ENCODE peak calls at places on chromosome 12, in seven cellular contexts. P is upper lobe of right lung, R is GM12864, C is A549, A is heart right ventricle, F is HFF-Myc, Z is retinal pigment epithelial cell. N is an unnamed sample.

GRCh38 chr12:27343255-27344000 is 10.8 kb downstream of the BMAL2 start:
- DNase-seq in P (no peak), R (no peak), C (peak; percentile 46), A (no peak), F (peak; percentile 32), Z (peak; percentile 66), N (no peak)

GRCh38 chr12:119115296-119115905 is 63.3 kb upstream of the HSPB8 start:
- DNase-seq in P (no peak), R (peak; percentile 5), C (peak; percentile 41), A (peak; percentile 51), F (no peak), Z (no peak), N (peak; percentile 44)

GRCh38 chr12:58529897-58530296 is 390.4 kb downstream of the LRIG3 start:
- DNase-seq in P (no peak), R (no peak), C (no peak), A (no peak), F (peak; percentile 84), Z (peak; percentile 85), N (no peak)

GRCh38 chr12:46442239-46442638 is 69.7 kb upstream of the SLC38A2 start:
- DNase-seq in P (no peak), R (no peak), C (no peak), A (no peak), F (no peak), Z (no peak), N (no peak)

GRCh38 chr12:47808574-47809380 is 10.9 kb downstream of the HDAC7 start:
- DNase-seq in P (no peak), R (no peak), C (peak; percentile 53), A (no peak), F (no peak), Z (no peak), N (peak; percentile 50)

GRCh38 chr12:6828671-6829531 is 694 bp downstream of the P3H3 start:
- DNase-seq in P (no peak), R (no peak), C (no peak), A (peak; percentile 45), F (no peak), Z (no peak), N (no peak)

GRCh38 chr12:82698959-82699358 is 12.3 kb downstream of the TMTC2 start:
- DNase-seq in P (no peak), R (no peak), C (no peak), A (no peak), F (no peak), Z (no peak), N (no peak)

GRCh38 chr12:6376079-6376941 is 947 bp upstream of the SCNN1A start:
- DNase-seq in P (peak; percentile 93), R (no peak), C (peak; percentile 86), A (no peak), F (no peak), Z (peak; percentile 55), N (no peak)

GRCh38 chr12:981176-981828 is 9.7 kb upstream of the ERC1 start:
- DNase-seq in P (no peak), R (no peak), C (no peak), A (no peak), F (no peak), Z (no peak), N (peak; percentile 53)

GRCh38 chr12:12331244-12331771 is 18.7 kb downstream of the MANSC1 start:
- DNase-seq in P (no peak), R (no peak), C (no peak), A (no peak), F (no peak), Z (no peak), N (no peak)

GRCh38 chr12:116718578-116719454 is 19.1 kb downstream of the SPRING1 start:
- DNase-seq in P (no peak), R (no peak), C (no peak), A (no peak), F (no peak), Z (peak; percentile 51), N (no peak)

GRCh38 chr12:95789126-95790024 is 1.2 kb downstream of the NTN4 start:
- DNase-seq in P (peak; percentile 72), R (no peak), C (peak; percentile 50), A (peak; percentile 37), F (no peak), Z (no peak), N (no peak)

GRCh38 chr12:1533205-1533601 is 61.2 kb downstream of the FBXL14 start:
- DNase-seq in P (no peak), R (no peak), C (no peak), A (no peak), F (no peak), Z (no peak), N (peak; percentile 78)

GRCh38 chr12:64160021-64160717 is 61.9 kb downstream of the KICS2 start:
- DNase-seq in P (no peak), R (no peak), C (no peak), A (no peak), F (no peak), Z (no peak), N (no peak)

GRCh38 chr12:607541-608001 is 55.7 kb downstream of the NINJ2 start:
- DNase-seq in P (no peak), R (no peak), C (no peak), A (peak; percentile 91), F (no peak), Z (no peak), N (no peak)

GRCh38 chr12:996881-997280 is 5.9 kb downstream of the ERC1 start:
- DNase-seq in P (no peak), R (no peak), C (no peak), A (no peak), F (no peak), Z (no peak), N (no peak)

GRCh38 chr12:86669010-86669409 is 412.8 kb upstream of the MGAT4C start:
- DNase-seq in P (peak; percentile 30), R (no peak), C (no peak), A (no peak), F (no peak), Z (no peak), N (no peak)

GRCh38 chr12:93387780-93388179 is 10.1 kb downstream of the NUDT4 start:
- DNase-seq in P (no peak), R (no peak), C (no peak), A (no peak), F (no peak), Z (no peak), N (peak; percentile 80)

GRCh38 chr12:123763093-123763492 is 992 bp downstream of the DNAH10 start:
- DNase-seq in P (no peak), R (no peak), C (no peak), A (no peak), F (no peak), Z (no peak), N (no peak)

GRCh38 chr12:3928538-3929220 is 55.5 kb upstream of the PARP11 start:
- DNase-seq in P (no peak), R (no peak), C (no peak), A (no peak), F (peak; percentile 10), Z (no peak), N (peak; percentile 9)

GRCh38 chr12:25648460-25648859 is 95.4 kb upstream of the LMNTD1 start:
- DNase-seq in P (no peak), R (no peak), C (peak; percentile 24), A (peak; percentile 31), F (peak; percentile 60), Z (no peak), N (no peak)

GRCh38 chr12:47095446-47096236 is 15.9 kb upstream of the AMIGO2 start:
- DNase-seq in P (no peak), R (no peak), C (no peak), A (no peak), F (no peak), Z (no peak), N (no peak)

GRCh38 chr12:50647479-50647878 is 116.4 kb upstream of the ATF1 start:
- DNase-seq in P (no peak), R (no peak), C (no peak), A (no peak), F (no peak), Z (no peak), N (no peak)

GRCh38 chr12:120012067-120012621 is 23.1 kb downstream of the BICDL1 start:
- DNase-seq in P (no peak), R (peak; percentile 85), C (peak; percentile 67), A (no peak), F (peak; percentile 22), Z (no peak), N (peak; percentile 91)

GRCh38 chr12:86233126-86233525 is 23.1 kb downstream of the MGAT4C start:
- DNase-seq in P (no peak), R (no peak), C (no peak), A (no peak), F (no peak), Z (peak; percentile 95), N (no peak)

DNA sequence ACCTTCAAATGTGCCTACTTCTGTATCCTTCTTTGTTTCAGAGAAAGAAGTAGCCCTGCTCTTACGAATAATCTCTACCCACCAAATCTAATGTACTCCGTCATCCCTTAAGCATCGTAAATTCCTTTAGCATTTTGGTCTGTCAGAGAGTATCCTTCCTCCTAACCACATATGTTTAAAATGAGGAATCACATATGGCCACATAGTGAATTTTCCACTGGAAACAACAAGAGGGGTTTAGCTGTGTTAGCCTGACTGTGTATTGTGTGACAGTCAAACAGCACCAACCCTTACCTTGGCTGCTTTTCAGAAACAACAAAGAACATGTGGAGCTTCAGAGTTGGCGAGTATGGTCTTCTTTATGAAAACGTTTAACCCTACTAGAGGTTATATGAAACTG is 5.5 kb downstream of the LUM start:
- DNase-seq in P (no peak), R (no peak), C (no peak), A (no peak), F (peak; percentile 75), Z (no peak), N (no peak)
- H3K4me3 ChIP-seq in P (peak overlapping the region; percentile 21), R (no peak overlapping the region), C (no peak overlapping the region), A (peak overlapping the region; percentile 29), F (peak overlapping the region; percentile 15), Z (no peak overlapping the region), N (no peak overlapping the region)

DNA sequence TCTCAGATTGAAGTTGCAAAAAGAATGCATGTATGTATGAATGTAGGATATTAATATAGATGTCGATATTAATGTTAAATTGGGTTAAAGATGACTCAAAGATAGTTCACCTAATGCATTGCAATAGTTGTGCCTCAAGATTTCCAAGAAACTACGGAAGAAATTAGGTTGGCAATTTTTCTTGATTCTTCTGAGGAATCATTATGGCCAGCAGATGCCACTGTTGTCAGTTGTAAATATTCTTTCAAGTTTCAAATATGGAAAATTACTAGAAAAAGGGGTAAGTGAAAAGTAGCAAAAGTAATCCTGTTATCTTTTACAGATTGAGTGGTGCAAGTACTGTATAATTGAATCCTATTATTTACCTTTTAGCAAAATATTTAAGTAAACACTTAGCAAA is 202.1 kb downstream of the ADAMTS20 start:
- DNase-seq in P (no peak), R (no peak), C (no peak), A (no peak), F (no peak), Z (no peak), N (no peak)
- TF ChIP-seq CTCF in P (no peak), R (no peak), C (peak; percentile 0), A (no peak), F (peak; percentile 25), Z (peak; percentile 40), N (no peak)

DNA sequence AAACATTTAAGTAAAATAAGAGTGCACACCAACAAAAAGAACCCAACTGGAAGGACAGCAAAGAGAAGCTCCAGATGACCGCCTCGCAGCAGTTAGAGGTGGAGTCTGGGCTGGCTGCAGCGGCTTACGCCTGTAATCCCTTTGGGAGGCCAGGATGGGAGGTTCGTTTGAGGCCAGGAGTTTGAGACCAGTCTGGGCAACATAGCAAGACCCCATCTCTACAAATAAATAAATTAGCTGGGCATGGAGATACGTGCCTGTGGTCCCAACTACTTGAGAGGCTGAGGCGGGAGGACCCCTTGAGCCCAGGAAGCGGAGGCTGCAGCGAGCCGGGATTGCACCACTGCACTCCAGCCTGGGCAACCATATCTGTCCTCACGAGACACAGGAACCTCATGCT is 15.2 kb downstream of the LRCOL1 start:
- DNase-seq in P (no peak), R (no peak), C (no peak), A (no peak), F (no peak), Z (no peak), N (no peak)
- H3K4me3 ChIP-seq in P (no peak overlapping the region), R (no peak overlapping the region), C (no peak overlapping the region), A (no peak overlapping the region), F (no peak overlapping the region), Z (no peak overlapping the region), N (no peak overlapping the region)

GRCh38 chr12:77160931-77161330 is 95.6 kb upstream of the E2F7 start:
- DNase-seq in P (no peak), R (no peak), C (no peak), A (no peak), F (no peak), Z (no peak), N (no peak)
- TF ChIP-seq CTCF in P (no peak), R (no peak), C (no peak), A (no peak), F (no peak), Z (no peak), N (no peak)

N was measured in GM12865.